ENCODE peak calls at places on chromosomes 16 and 17, in five cellular contexts. One of them, this sample, is unnamed.

GRCh38 chr16:11190585-11191565 is 65.1 kb downstream of the SOCS1 start:
- DNase-seq in progenitor cell of endocrine pancreas: no peak
- DNase-seq in endodermal cell: no peak
- DNase-seq in fibroblast of lung: no peak
- DNase-seq in cardiac muscle cell: no peak
- DNase-seq in this sample: no peak

GRCh38 chr17:32495347-32496253 is 8.8 kb downstream of the CDK5R1 start:
- DNase-seq in progenitor cell of endocrine pancreas: no peak
- DNase-seq in endodermal cell: no peak
- DNase-seq in fibroblast of lung: peak
- DNase-seq in cardiac muscle cell: peak
- DNase-seq in this sample: no peak

GRCh38 chr17:73719588-73720071 is 75.4 kb upstream of the SDK2 start:
- DNase-seq in progenitor cell of endocrine pancreas: no peak
- DNase-seq in endodermal cell: peak
- DNase-seq in fibroblast of lung: peak
- DNase-seq in cardiac muscle cell: peak
- DNase-seq in this sample: no peak

GRCh38 chr16:29147710-29148425 is 163.0 kb downstream of the LAT start:
- DNase-seq in progenitor cell of endocrine pancreas: no peak
- DNase-seq in endodermal cell: no peak
- DNase-seq in fibroblast of lung: no peak
- DNase-seq in cardiac muscle cell: no peak
- DNase-seq in this sample: no peak

GRCh38 chr16:28317040-28317880 is 24.9 kb downstream of the SBK1 start:
- DNase-seq in progenitor cell of endocrine pancreas: peak
- DNase-seq in endodermal cell: peak
- DNase-seq in fibroblast of lung: peak
- DNase-seq in cardiac muscle cell: peak
- DNase-seq in this sample: peak

GRCh38 chr17:73343168-73343634 is 31.4 kb upstream of the CDC42EP4 start:
- DNase-seq in progenitor cell of endocrine pancreas: peak
- DNase-seq in endodermal cell: peak
- DNase-seq in fibroblast of lung: peak
- DNase-seq in cardiac muscle cell: peak
- DNase-seq in this sample: no peak

GRCh38 chr16:21162661-21163151 is 4.2 kb downstream of the LDAF1 start:
- DNase-seq in progenitor cell of endocrine pancreas: no peak
- DNase-seq in endodermal cell: no peak
- DNase-seq in fibroblast of lung: peak
- DNase-seq in cardiac muscle cell: peak
- DNase-seq in this sample: no peak

GRCh38 chr17:31487648-31488263 is 96.3 kb downstream of the RAB11FIP4 start:
- DNase-seq in progenitor cell of endocrine pancreas: peak
- DNase-seq in endodermal cell: peak
- DNase-seq in fibroblast of lung: no peak
- DNase-seq in cardiac muscle cell: peak
- DNase-seq in this sample: peak

GRCh38 chr17:81487487-81488275 is 24.9 kb downstream of the ACTG1 start:
- DNase-seq in progenitor cell of endocrine pancreas: peak
- DNase-seq in endodermal cell: peak
- DNase-seq in fibroblast of lung: peak
- DNase-seq in cardiac muscle cell: peak
- DNase-seq in this sample: no peak

GRCh38 chr17:76536511-76537287 is 810 bp downstream of the CYGB start:
- DNase-seq in progenitor cell of endocrine pancreas: no peak
- DNase-seq in endodermal cell: no peak
- DNase-seq in fibroblast of lung: no peak
- DNase-seq in cardiac muscle cell: no peak
- DNase-seq in this sample: no peak

GRCh38 chr17:45227101-45227591 is 5.5 kb downstream of the FMNL1 start:
- DNase-seq in progenitor cell of endocrine pancreas: no peak
- DNase-seq in endodermal cell: no peak
- DNase-seq in fibroblast of lung: peak
- DNase-seq in cardiac muscle cell: no peak
- DNase-seq in this sample: no peak

GRCh38 chr16:89412811-89413210 is 77.5 kb downstream of the ANKRD11 start:
- DNase-seq in progenitor cell of endocrine pancreas: no peak
- DNase-seq in endodermal cell: no peak
- DNase-seq in fibroblast of lung: no peak
- DNase-seq in cardiac muscle cell: no peak
- DNase-seq in this sample: no peak

GRCh38 chr16:65070831-65071230 is 51.0 kb downstream of the CDH11 start:
- DNase-seq in progenitor cell of endocrine pancreas: no peak
- DNase-seq in endodermal cell: peak
- DNase-seq in fibroblast of lung: peak
- DNase-seq in cardiac muscle cell: peak
- DNase-seq in this sample: no peak

GRCh38 chr16:86663691-86664517 is 85.6 kb downstream of the FOXL1 start:
- DNase-seq in progenitor cell of endocrine pancreas: no peak
- DNase-seq in endodermal cell: no peak
- DNase-seq in fibroblast of lung: peak
- DNase-seq in cardiac muscle cell: peak
- DNase-seq in this sample: no peak

GRCh38 chr17:29102046-29102445 is 59.1 kb downstream of the PIPOX start:
- DNase-seq in progenitor cell of endocrine pancreas: no peak
- DNase-seq in endodermal cell: no peak
- DNase-seq in fibroblast of lung: no peak
- DNase-seq in cardiac muscle cell: no peak
- DNase-seq in this sample: no peak

GRCh38 chr16:81627024-81627423 is 152.1 kb upstream of the PLCG2 start:
- DNase-seq in progenitor cell of endocrine pancreas: no peak
- DNase-seq in endodermal cell: no peak
- DNase-seq in fibroblast of lung: no peak
- DNase-seq in cardiac muscle cell: no peak
- DNase-seq in this sample: no peak

GRCh38 chr16:88061346-88062110 is 110.3 kb downstream of the BANP start:
- DNase-seq in progenitor cell of endocrine pancreas: no peak
- DNase-seq in endodermal cell: no peak
- DNase-seq in fibroblast of lung: no peak
- DNase-seq in cardiac muscle cell: no peak
- DNase-seq in this sample: no peak

GRCh38 chr16:13421726-13422125 is 498.2 kb upstream of the ERCC4 start:
- DNase-seq in progenitor cell of endocrine pancreas: no peak
- DNase-seq in endodermal cell: peak
- DNase-seq in fibroblast of lung: no peak
- DNase-seq in cardiac muscle cell: no peak
- DNase-seq in this sample: no peak

GRCh38 chr17:76202516-76202915 is 37.8 kb downstream of the RNF157 start:
- DNase-seq in progenitor cell of endocrine pancreas: no peak
- DNase-seq in endodermal cell: no peak
- DNase-seq in fibroblast of lung: no peak
- DNase-seq in cardiac muscle cell: no peak
- DNase-seq in this sample: no peak

GRCh38 chr16:54356391-54356790 is 69.8 kb upstream of the IRX3 start:
- DNase-seq in progenitor cell of endocrine pancreas: no peak
- DNase-seq in endodermal cell: no peak
- DNase-seq in fibroblast of lung: no peak
- DNase-seq in cardiac muscle cell: no peak
- DNase-seq in this sample: no peak

GRCh38 chr17:59435238-59435637 is 103.8 kb downstream of the YPEL2 start:
- DNase-seq in progenitor cell of endocrine pancreas: no peak
- DNase-seq in endodermal cell: no peak
- DNase-seq in fibroblast of lung: peak
- DNase-seq in cardiac muscle cell: peak
- DNase-seq in this sample: no peak

GRCh38 chr17:67258836-67259468 is 14.0 kb upstream of the HELZ start:
- DNase-seq in progenitor cell of endocrine pancreas: no peak
- DNase-seq in endodermal cell: peak
- DNase-seq in fibroblast of lung: no peak
- DNase-seq in cardiac muscle cell: no peak
- DNase-seq in this sample: no peak

GRCh38 chr17:846901-847777 is 65.0 kb downstream of the MRM3 start:
- DNase-seq in progenitor cell of endocrine pancreas: no peak
- DNase-seq in endodermal cell: no peak
- DNase-seq in fibroblast of lung: peak
- DNase-seq in cardiac muscle cell: no peak
- DNase-seq in this sample: no peak

GRCh38 chr16:12613131-12613991 is 190.3 kb downstream of the CPPED1 start:
- DNase-seq in progenitor cell of endocrine pancreas: no peak
- DNase-seq in endodermal cell: peak
- DNase-seq in fibroblast of lung: no peak
- DNase-seq in cardiac muscle cell: no peak
- DNase-seq in this sample: no peak

GRCh38 chr17:332023-332422 is 20.6 kb downstream of the RPH3AL start:
- DNase-seq in progenitor cell of endocrine pancreas: no peak
- DNase-seq in endodermal cell: peak
- DNase-seq in fibroblast of lung: no peak
- DNase-seq in cardiac muscle cell: no peak
- DNase-seq in this sample: no peak

GRCh38 chr17:80382956-80383355 is 32.0 kb upstream of the ENDOV start:
- DNase-seq in progenitor cell of endocrine pancreas: no peak
- DNase-seq in endodermal cell: no peak
- DNase-seq in fibroblast of lung: no peak
- DNase-seq in cardiac muscle cell: no peak
- DNase-seq in this sample: no peak

GRCh38 chr17:82105417-82105881 is 7.4 kb upstream of the FASN start:
- DNase-seq in progenitor cell of endocrine pancreas: no peak
- DNase-seq in endodermal cell: no peak
- DNase-seq in fibroblast of lung: no peak
- DNase-seq in cardiac muscle cell: no peak
- DNase-seq in this sample: no peak

GRCh38 chr16:67562918-67563707 is 787 bp downstream of the CTCF start:
- DNase-seq in progenitor cell of endocrine pancreas: peak
- DNase-seq in endodermal cell: peak
- DNase-seq in fibroblast of lung: peak
- DNase-seq in cardiac muscle cell: peak
- DNase-seq in this sample: no peak
- TF ChIP-seq CTCF in progenitor cell of endocrine pancreas: peak
- TF ChIP-seq CTCF in endodermal cell: no peak
- TF ChIP-seq CTCF in fibroblast of lung: peak
- TF ChIP-seq CTCF in cardiac muscle cell: peak
- TF ChIP-seq CTCF in this sample: no peak

DNA sequence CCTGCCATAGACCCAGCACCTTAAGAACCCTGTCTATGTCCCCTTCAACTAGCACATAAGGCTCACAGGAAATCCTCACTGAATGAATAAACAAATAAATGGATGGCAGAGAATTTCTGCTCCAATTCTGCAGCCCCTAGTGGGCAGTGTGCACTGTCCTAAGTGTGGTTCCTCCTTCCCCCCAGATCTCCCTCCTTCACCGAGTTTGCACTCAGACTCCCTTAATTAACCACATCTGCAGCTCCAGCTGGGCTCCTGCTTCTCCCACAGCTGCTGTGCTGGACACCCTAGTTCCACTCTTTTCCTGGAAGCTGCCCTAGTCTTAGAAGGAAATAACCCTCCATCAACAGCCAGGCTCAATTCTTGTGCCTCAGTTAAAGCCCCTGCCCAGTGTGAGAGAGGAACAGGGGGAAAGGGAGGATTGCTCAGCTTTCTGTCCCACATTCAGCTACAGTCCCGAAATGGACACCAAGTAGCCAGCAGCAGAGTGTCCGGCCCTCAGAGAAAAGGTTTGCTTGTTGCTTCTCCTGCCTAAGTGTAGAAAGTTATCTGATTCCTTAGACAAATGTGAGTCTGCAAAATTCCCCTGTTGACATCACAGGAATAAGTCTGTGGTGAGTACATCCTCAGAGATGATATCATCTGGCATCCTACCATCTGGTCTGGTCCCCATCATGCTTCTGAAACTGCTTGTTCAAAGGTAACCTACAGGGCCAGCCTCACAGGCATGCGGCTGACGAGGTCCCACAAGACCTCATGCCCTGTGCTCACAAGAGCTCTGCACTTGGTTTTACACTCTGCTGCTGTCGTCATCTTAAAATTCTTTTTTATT is 12.3 kb downstream of the LRRC3C start:
- DNase-seq in progenitor cell of endocrine pancreas: no peak
- DNase-seq in endodermal cell: no peak
- DNase-seq in fibroblast of lung: peak
- DNase-seq in cardiac muscle cell: peak
- DNase-seq in this sample: no peak
- TF ChIP-seq CTCF in progenitor cell of endocrine pancreas: peak
- TF ChIP-seq CTCF in endodermal cell: peak
- TF ChIP-seq CTCF in fibroblast of lung: peak
- TF ChIP-seq CTCF in cardiac muscle cell: peak
- TF ChIP-seq CTCF in this sample: no peak

GRCh38 chr16:31145398-31145990 is 4.4 kb downstream of the PRSS36 start:
- DNase-seq in progenitor cell of endocrine pancreas: no peak
- DNase-seq in endodermal cell: peak
- DNase-seq in fibroblast of lung: no peak
- DNase-seq in cardiac muscle cell: no peak
- DNase-seq in this sample: no peak

GRCh38 chr16:31141489-31142108 is 6.1 kb upstream of the PRSS8 start:
- DNase-seq in progenitor cell of endocrine pancreas: no peak
- DNase-seq in endodermal cell: peak
- DNase-seq in fibroblast of lung: no peak
- DNase-seq in cardiac muscle cell: no peak
- DNase-seq in this sample: no peak

GRCh38 chr16:31143889-31144148 is 6.0 kb downstream of the PRSS36 start:
- DNase-seq in progenitor cell of endocrine pancreas: no peak
- DNase-seq in endodermal cell: no peak
- DNase-seq in fibroblast of lung: no peak
- DNase-seq in cardiac muscle cell: no peak
- DNase-seq in this sample: no peak

GRCh38 chr16:31142109-31143035 is 6.8 kb upstream of the PRSS8 start:
- DNase-seq in progenitor cell of endocrine pancreas: peak
- DNase-seq in endodermal cell: peak
- DNase-seq in fibroblast of lung: peak
- DNase-seq in cardiac muscle cell: peak
- DNase-seq in this sample: peak

DNA sequence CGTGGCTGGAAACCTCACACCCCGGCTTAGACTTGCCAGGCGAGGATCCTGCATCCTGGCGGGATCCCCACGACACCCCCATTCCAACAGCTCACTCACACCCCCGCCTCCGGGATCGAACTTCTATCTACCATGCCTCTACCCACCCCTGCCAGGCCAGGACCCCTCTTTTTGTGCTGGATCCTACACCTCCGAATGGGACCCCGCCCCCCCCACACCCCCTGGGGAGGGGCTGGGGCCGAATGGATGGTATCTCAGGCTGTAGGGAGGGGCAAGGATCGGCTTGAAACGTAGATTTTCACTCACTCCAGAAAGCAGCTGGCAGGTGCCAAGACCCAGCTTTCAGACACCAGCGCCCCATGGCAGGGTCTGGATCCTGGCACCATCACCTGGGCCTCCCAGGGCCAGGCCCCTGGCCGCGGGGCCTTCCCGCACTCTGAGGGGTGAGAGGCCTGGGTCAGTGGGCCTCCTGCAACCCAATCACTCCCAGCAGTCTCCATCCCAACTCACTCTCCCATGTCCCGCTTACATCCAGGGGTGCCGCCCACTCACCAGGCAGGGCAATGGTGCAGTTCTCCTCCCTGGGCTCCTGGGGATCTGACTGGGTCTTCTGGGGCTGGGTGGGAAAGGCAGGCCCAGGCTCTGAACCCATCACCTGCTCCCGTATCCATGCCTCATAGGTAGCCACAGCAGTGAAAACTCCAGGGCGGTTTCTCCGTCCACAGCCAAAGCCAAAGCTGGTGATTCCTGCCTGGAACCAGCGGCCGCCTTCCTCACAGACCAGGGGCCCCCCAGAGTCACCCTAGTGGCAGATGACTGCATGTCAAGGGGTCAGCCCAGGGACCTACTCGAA is 6.6 kb downstream of the PRSS36 start:
- DNase-seq in progenitor cell of endocrine pancreas: no peak
- DNase-seq in endodermal cell: peak
- DNase-seq in fibroblast of lung: no peak
- DNase-seq in cardiac muscle cell: no peak
- DNase-seq in this sample: no peak
- TF ChIP-seq CTCF in progenitor cell of endocrine pancreas: no peak
- TF ChIP-seq CTCF in endodermal cell: peak
- TF ChIP-seq CTCF in fibroblast of lung: no peak
- TF ChIP-seq CTCF in cardiac muscle cell: no peak
- TF ChIP-seq CTCF in this sample: no peak

GRCh38 chr17:10772425-10773380 is 31.2 kb downstream of the TMEM238L start:
- DNase-seq in progenitor cell of endocrine pancreas: no peak
- DNase-seq in endodermal cell: peak
- DNase-seq in fibroblast of lung: peak
- DNase-seq in cardiac muscle cell: peak
- DNase-seq in this sample: no peak
- TF ChIP-seq CTCF in progenitor cell of endocrine pancreas: peak
- TF ChIP-seq CTCF in endodermal cell: peak
- TF ChIP-seq CTCF in fibroblast of lung: peak
- TF ChIP-seq CTCF in cardiac muscle cell: peak
- TF ChIP-seq CTCF in this sample: no peak

This sample was measured in omental fat pad.